ENCODE peak calls at places on chromosome 20, in five cellular contexts. One of them, this sample, is unnamed. For H3K4me1, the result is how much of the 10 kb centered on the place peaks cover.

GRCh38 chr20:40961686-40962640 is 66.7 kb upstream of the TOP1 start:
- DNase-seq in HCT116: no peak
- DNase-seq in GM12878: no peak
- DNase-seq in K562: no peak
- DNase-seq in HepG2: no peak
- DNase-seq in this sample: no peak

GRCh38 chr20:25859649-25860530 is 163.2 kb upstream of the ZNF337 start:
- DNase-seq in GM12878: no peak
- DNase-seq in HCT116: no peak
- DNase-seq in K562: peak
- DNase-seq in HepG2: peak
- DNase-seq in this sample: no peak

GRCh38 chr20:60107621-60108020 is 149.4 kb downstream of the CDH26 start:
- DNase-seq in HCT116: no peak
- DNase-seq in K562: peak
- DNase-seq in GM12878: no peak
- DNase-seq in HepG2: no peak
- DNase-seq in this sample: no peak

GRCh38 chr20:34931771-34932170 is 23.8 kb downstream of the GSS start:
- DNase-seq in GM12878: no peak
- DNase-seq in K562: no peak
- DNase-seq in HCT116: no peak
- DNase-seq in HepG2: no peak
- DNase-seq in this sample: no peak

GRCh38 chr20:60913298-60913697 is 338.8 kb upstream of the CDH4 start:
- DNase-seq in HepG2: no peak
- DNase-seq in HCT116: no peak
- DNase-seq in GM12878: no peak
- DNase-seq in K562: no peak
- DNase-seq in this sample: no peak

GRCh38 chr20:60056345-60057122 is 98.3 kb downstream of the CDH26 start:
- DNase-seq in K562: no peak
- DNase-seq in HepG2: no peak
- DNase-seq in HCT116: no peak
- DNase-seq in GM12878: no peak
- DNase-seq in this sample: no peak

GRCh38 chr20:40986774-40987173 is 41.8 kb upstream of the TOP1 start:
- DNase-seq in HepG2: no peak
- DNase-seq in K562: no peak
- DNase-seq in GM12878: no peak
- DNase-seq in HCT116: no peak
- DNase-seq in this sample: no peak

GRCh38 chr20:62830821-62831220 is 14.0 kb downstream of the COL9A3 start:
- DNase-seq in GM12878: no peak
- DNase-seq in K562: peak
- DNase-seq in HCT116: no peak
- DNase-seq in HepG2: no peak
- DNase-seq in this sample: no peak

GRCh38 chr20:1330075-1330830 is 1.3 kb upstream of the SDCBP2 start:
- DNase-seq in GM12878: peak
- DNase-seq in K562: no peak
- DNase-seq in HepG2: no peak
- DNase-seq in HCT116: no peak
- DNase-seq in this sample: no peak

GRCh38 chr20:50625986-50626677 is 65.2 kb downstream of the RIPOR3 start:
- DNase-seq in K562: peak
- DNase-seq in HCT116: peak
- DNase-seq in HepG2: peak
- DNase-seq in GM12878: no peak
- DNase-seq in this sample: peak

GRCh38 chr20:17036546-17036945 is 190.3 kb upstream of the PCSK2 start:
- DNase-seq in K562: no peak
- DNase-seq in GM12878: no peak
- DNase-seq in HepG2: no peak
- DNase-seq in HCT116: no peak
- DNase-seq in this sample: no peak

GRCh38 chr20:50675671-50676376 is 15.5 kb downstream of the RIPOR3 start:
- DNase-seq in K562: no peak
- DNase-seq in GM12878: no peak
- DNase-seq in HepG2: peak
- DNase-seq in HCT116: no peak
- DNase-seq in this sample: no peak

GRCh38 chr20:22490287-22491187 is 93.8 kb downstream of the FOXA2 start:
- DNase-seq in GM12878: no peak
- DNase-seq in K562: no peak
- DNase-seq in HCT116: no peak
- DNase-seq in HepG2: peak
- DNase-seq in this sample: no peak

GRCh38 chr20:38890497-38890818 is 35.8 kb upstream of the FAM83D start:
- DNase-seq in GM12878: no peak
- DNase-seq in K562: no peak
- DNase-seq in HCT116: no peak
- DNase-seq in HepG2: no peak
- DNase-seq in this sample: no peak
- H3K4me1 ChIP-seq in GM12878: under half
- H3K4me1 ChIP-seq in K562: under half
- H3K4me1 ChIP-seq in HCT116: under half
- H3K4me1 ChIP-seq in HepG2: under half
- H3K4me1 ChIP-seq in this sample: under half

GRCh38 chr20:11181964-11182363 is 508.2 kb upstream of the JAG1 start:
- DNase-seq in HCT116: no peak
- DNase-seq in HepG2: no peak
- DNase-seq in K562: no peak
- DNase-seq in GM12878: no peak
- DNase-seq in this sample: no peak
- TF ChIP-seq ZNF274 in HCT116: no peak
- TF ChIP-seq ZNF274 in HepG2: no peak
- TF ChIP-seq ZNF274 in K562: no peak
- TF ChIP-seq ZNF274 in GM12878: no peak
- TF ChIP-seq ZNF274 in this sample: no peak

DNA sequence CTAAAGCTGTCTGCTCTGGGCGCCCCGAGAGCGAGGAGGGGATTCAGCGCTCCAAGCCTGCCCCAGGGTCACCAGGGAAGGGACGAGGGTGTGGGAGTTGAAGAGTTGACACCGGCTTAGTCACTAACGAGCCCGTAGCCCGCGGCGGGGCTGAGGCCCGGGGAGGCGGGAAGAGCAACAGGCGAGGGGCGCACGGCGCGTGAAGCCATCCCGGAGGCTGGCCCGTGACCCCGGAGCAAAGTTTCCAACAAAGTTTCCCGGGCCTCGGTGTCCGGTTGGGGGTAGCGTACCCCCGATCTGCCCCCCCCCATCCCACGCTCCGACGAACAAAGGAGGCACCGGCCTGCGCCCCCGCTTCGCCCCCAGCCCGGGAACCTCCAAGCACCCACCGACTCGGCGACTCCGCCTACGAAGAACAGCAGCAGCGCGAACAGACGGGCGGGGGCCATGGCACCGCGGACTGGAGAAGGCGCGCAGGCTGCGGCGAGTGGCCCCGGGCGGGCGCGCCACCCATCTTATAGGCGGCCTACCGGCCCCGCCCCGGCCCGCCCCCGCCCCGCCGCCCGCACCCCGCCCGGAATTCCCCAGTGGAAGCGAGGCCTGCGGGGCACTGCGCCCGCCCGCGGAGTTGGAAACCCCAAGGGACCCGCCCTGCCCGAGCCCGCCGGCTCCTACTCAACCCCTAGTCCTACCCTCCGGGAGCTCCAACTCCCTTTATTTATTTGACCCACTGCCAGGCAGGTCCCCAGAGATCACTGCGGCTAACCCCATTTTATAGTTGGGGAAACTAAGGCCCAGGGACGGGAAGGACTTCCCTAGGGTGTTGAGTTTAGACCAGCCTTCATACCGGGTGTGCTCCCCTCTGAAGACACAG is at the start of gene SDC4:
- DNase-seq in GM12878: no peak
- DNase-seq in HepG2: no peak
- DNase-seq in K562: peak
- DNase-seq in HCT116: no peak
- DNase-seq in this sample: no peak
- TF ChIP-seq YY1 in GM12878: no peak
- TF ChIP-seq YY1 in HepG2: peak
- TF ChIP-seq YY1 in K562: peak
- TF ChIP-seq YY1 in HCT116: no peak
- TF ChIP-seq YY1 in this sample: no peak

DNA sequence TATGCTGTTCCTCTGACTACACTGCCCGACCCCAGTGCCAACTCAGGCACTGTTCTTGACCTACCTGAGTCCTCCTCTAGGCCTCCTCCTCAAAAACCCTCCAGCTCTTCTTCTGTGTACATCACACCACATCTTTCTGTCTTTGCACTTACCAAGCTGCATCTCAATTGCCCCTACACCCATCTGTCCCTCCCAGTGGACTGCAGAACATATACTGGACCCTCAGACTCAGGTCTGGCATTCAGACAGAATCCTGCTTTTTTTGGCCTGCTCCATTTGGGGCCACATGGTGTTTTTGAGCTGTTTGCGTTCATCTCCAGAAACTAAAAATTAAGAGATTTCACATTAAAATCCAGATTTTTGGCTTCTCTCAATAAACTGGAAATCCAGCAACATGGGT is 23.2 kb upstream of the YWHAB start:
- DNase-seq in K562: no peak
- DNase-seq in HepG2: no peak
- DNase-seq in HCT116: no peak
- DNase-seq in GM12878: no peak
- DNase-seq in this sample: no peak
- H3K4me1 ChIP-seq in K562: under half
- H3K4me1 ChIP-seq in HepG2: under half
- H3K4me1 ChIP-seq in HCT116: under half
- H3K4me1 ChIP-seq in GM12878: under half
- H3K4me1 ChIP-seq in this sample: under half

GRCh38 chr20:46621492-46621891 is 29.8 kb downstream of the SLC13A3 start:
- DNase-seq in K562: no peak
- DNase-seq in HCT116: no peak
- DNase-seq in HepG2: no peak
- DNase-seq in GM12878: no peak
- DNase-seq in this sample: no peak

GRCh38 chr20:46619445-46619844 is 31.8 kb downstream of the SLC13A3 start:
- DNase-seq in HCT116: no peak
- DNase-seq in HepG2: no peak
- DNase-seq in K562: no peak
- DNase-seq in GM12878: no peak
- DNase-seq in this sample: no peak

GRCh38 chr20:46622125-46622524 is 29.1 kb downstream of the SLC13A3 start:
- DNase-seq in K562: no peak
- DNase-seq in HCT116: no peak
- DNase-seq in HepG2: no peak
- DNase-seq in GM12878: no peak
- DNase-seq in this sample: peak

GRCh38 chr20:46614503-46614902 is 36.8 kb downstream of the SLC13A3 start:
- DNase-seq in GM12878: no peak
- DNase-seq in K562: no peak
- DNase-seq in HCT116: no peak
- DNase-seq in HepG2: no peak
- DNase-seq in this sample: no peak

DNA sequence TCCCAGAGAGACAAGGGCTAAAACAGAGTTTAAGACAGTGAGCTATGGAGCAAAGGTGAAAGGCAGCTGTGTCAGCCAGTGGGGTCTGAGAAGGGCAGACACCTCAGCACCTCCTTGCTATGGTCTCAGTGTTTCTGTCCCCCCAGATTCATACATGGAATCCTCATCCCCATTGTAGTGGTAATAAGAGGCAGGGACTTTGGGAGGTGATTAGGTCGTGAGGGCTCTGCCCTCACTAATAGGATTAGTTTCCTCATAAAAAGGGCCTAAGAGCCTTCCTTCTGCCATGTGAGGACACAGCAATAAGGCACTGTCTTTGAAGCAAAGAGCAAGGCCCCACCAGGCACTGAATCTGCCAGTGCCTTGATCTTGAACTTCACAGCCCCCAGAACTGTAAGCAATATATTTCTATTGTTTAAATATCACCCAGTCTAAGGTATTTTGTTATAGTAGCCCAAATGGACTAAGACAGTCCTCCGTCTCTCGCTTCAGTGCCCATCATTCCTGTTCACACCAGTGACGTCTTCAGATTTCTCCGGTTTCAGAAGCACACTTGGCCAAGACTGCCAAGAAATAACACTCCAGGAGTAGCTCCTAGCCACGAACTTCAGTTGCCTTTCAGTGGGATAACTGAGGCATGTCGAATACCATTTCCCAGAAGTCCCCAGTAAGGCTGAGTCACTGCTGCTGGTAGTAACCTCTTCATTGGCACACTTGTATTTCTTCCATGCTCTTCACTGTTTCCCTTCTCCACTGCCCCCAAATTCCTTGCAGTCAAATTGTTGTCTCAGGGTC is 32.7 kb downstream of the SLC13A3 start:
- DNase-seq in K562: no peak
- DNase-seq in GM12878: no peak
- DNase-seq in HepG2: no peak
- DNase-seq in HCT116: no peak
- DNase-seq in this sample: no peak
- TF ChIP-seq ZNF274 in K562: no peak
- TF ChIP-seq ZNF274 in GM12878: no peak
- TF ChIP-seq ZNF274 in HepG2: no peak
- TF ChIP-seq ZNF274 in HCT116: no peak
- TF ChIP-seq ZNF274 in this sample: no peak

GRCh38 chr20:55232647-55233046 is 757.3 kb downstream of the DOK5 start:
- DNase-seq in HepG2: no peak
- DNase-seq in HCT116: no peak
- DNase-seq in GM12878: no peak
- DNase-seq in K562: no peak
- DNase-seq in this sample: no peak
- TF ChIP-seq YY1 in HepG2: no peak
- TF ChIP-seq YY1 in HCT116: no peak
- TF ChIP-seq YY1 in GM12878: no peak
- TF ChIP-seq YY1 in K562: no peak
- TF ChIP-seq YY1 in this sample: no peak

DNA sequence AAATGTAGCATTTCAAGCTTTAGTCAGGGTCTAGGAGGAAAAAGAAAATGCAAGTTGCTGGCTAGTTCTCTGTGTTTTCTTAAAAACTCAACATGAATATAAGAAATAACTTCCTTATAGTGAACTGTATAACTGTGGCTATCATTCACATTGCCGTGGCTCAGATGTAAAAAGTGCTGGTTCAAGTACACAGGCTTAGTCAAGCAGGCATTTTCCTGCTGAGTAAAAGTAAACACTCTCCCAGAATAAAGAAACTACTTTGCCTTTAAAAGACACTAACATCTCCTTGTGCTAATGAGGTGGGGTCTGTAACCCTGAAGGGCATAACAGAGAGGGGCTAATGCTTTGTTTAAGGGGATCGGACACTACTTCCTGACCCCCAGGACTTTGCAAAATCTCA is 3.3 kb downstream of the ATP5F1E start:
- DNase-seq in GM12878: no peak
- DNase-seq in HCT116: no peak
- DNase-seq in HepG2: no peak
- DNase-seq in K562: no peak
- DNase-seq in this sample: peak
- H3K4me1 ChIP-seq in GM12878: under half
- H3K4me1 ChIP-seq in HCT116: under half
- H3K4me1 ChIP-seq in HepG2: half or more
- H3K4me1 ChIP-seq in K562: under half
- H3K4me1 ChIP-seq in this sample: under half